ENCODE peak calls at places on chromosome 7, in seven cellular contexts. K is stimulated activated naive CD8-positive, alpha-beta T cell treated with anti-CD3 and anti-CD28 coated beads, Interleukin-15, Interleukin-2, amounts not matched to agents 100 U/mL and 50 U/mL, for 24 hours; D is Calu3; T is CD4-positive, CD25-positive, alpha-beta regulatory T cell; E is effector memory CD8-positive, alpha-beta T cell; P is SW480; W is transverse colon. G is an unnamed sample.

GRCh38 chr7:26329520-26330269 is 38.0 kb downstream of the SNX10 start:
- DNase-seq in K (no peak), D (no peak), T (no peak), E (no peak), P (no peak), W (peak; percentile 33), G (no peak)

GRCh38 chr7:101172005-101172853 is 6.9 kb upstream of the VGF start:
- DNase-seq in K (no peak), D (no peak), T (no peak), E (no peak), P (peak; percentile 67), W (no peak), G (no peak)

GRCh38 chr7:99473315-99473596 is 566 bp downstream of the ZNF789 start:
- DNase-seq in K (no peak), D (no peak), T (peak; percentile 52), E (no peak), P (peak; percentile 70), W (peak; percentile 26), G (no peak)

GRCh38 chr7:11760372-11760771 is 71.6 kb downstream of the THSD7A start:
- DNase-seq in K (no peak), D (no peak), T (no peak), E (no peak), P (no peak), W (no peak), G (no peak)

GRCh38 chr7:832292-832967 is at the start of gene SUN1:
- DNase-seq in K (peak; percentile 63), D (peak; percentile 82), T (peak; percentile 79), E (peak; percentile 46), P (peak; percentile 99), W (no peak), G (peak; percentile 69)

GRCh38 chr7:127252736-127253288 is at the start of gene GRM8:
- DNase-seq in K (peak; percentile 27), D (peak; percentile 49), T (peak; percentile 13), E (no peak), P (peak; percentile 65), W (peak; percentile 47), G (no peak)

GRCh38 chr7:81094952-81095351 is 176.1 kb upstream of the SEMA3C start:
- DNase-seq in K (no peak), D (no peak), T (no peak), E (no peak), P (no peak), W (no peak), G (no peak)

GRCh38 chr7:69205576-69205975 is 392.7 kb upstream of the AUTS2 start:
- DNase-seq in K (no peak), D (no peak), T (no peak), E (no peak), P (no peak), W (no peak), G (no peak)

GRCh38 chr7:43764039-43764789 is 5.7 kb downstream of the BLVRA start:
- DNase-seq in K (peak; percentile 62), D (peak; percentile 46), T (peak; percentile 21), E (no peak), P (peak; percentile 75), W (peak; percentile 52), G (no peak)

GRCh38 chr7:53050433-53050832 is 15.0 kb downstream of the POM121L12 start:
- DNase-seq in K (no peak), D (no peak), T (no peak), E (no peak), P (no peak), W (no peak), G (no peak)

GRCh38 chr7:29479606-29480200 is 83.9 kb upstream of the PRR15 start:
- DNase-seq in K (no peak), D (no peak), T (no peak), E (no peak), P (no peak), W (peak; percentile 35), G (no peak)

GRCh38 chr7:116554436-116554835 is 29.6 kb downstream of the CAV1 start:
- DNase-seq in K (no peak), D (no peak), T (no peak), E (no peak), P (no peak), W (no peak), G (no peak)

GRCh38 chr7:32390210-32390609 is 100.0 kb downstream of the LSM5 start:
- DNase-seq in K (no peak), D (no peak), T (no peak), E (no peak), P (no peak), W (no peak), G (no peak)

GRCh38 chr7:24388212-24388611 is 104.2 kb downstream of the NPY start:
- DNase-seq in K (no peak), D (no peak), T (no peak), E (no peak), P (no peak), W (no peak), G (no peak)

GRCh38 chr7:6436385-6436685 is 11.4 kb downstream of the DAGLB start:
- DNase-seq in K (peak; percentile 57), D (no peak), T (peak; percentile 43), E (no peak), P (no peak), W (no peak), G (peak; percentile 58)

GRCh38 chr7:33334349-33334748 is 205.0 kb downstream of the BBS9 start:
- DNase-seq in K (no peak), D (peak; percentile 28), T (peak; percentile 7), E (no peak), P (peak; percentile 47), W (no peak), G (no peak)

GRCh38 chr7:159035571-159036073 is 109.0 kb downstream of the VIPR2 start:
- DNase-seq in K (no peak), D (no peak), T (no peak), E (no peak), P (no peak), W (no peak), G (no peak)

GRCh38 chr7:7970620-7971307 is 2.2 kb downstream of the GLCCI1 start:
- DNase-seq in K (no peak), D (no peak), T (peak; percentile 47), E (no peak), P (peak; percentile 18), W (no peak), G (peak; percentile 27)

GRCh38 chr7:66894463-66895080 is 26.5 kb upstream of the TMEM248 start:
- DNase-seq in K (no peak), D (no peak), T (peak; percentile 23), E (no peak), P (no peak), W (no peak), G (no peak)

GRCh38 chr7:155754165-155754564 is 58.1 kb downstream of the SHH start:
- DNase-seq in K (no peak), D (no peak), T (no peak), E (no peak), P (no peak), W (no peak), G (no peak)

GRCh38 chr7:48839108-48839507 is 85.2 kb upstream of the CDC14C start:
- DNase-seq in K (no peak), D (no peak), T (no peak), E (no peak), P (peak; percentile 17), W (no peak), G (no peak)

GRCh38 chr7:102181517-102181916 is 105.2 kb upstream of the SH2B2 start:
- DNase-seq in K (no peak), D (no peak), T (no peak), E (no peak), P (no peak), W (no peak), G (no peak)

GRCh38 chr7:50092579-50093411 is at the start of gene ZPBP:
- DNase-seq in K (peak; percentile 75), D (peak; percentile 38), T (peak; percentile 76), E (peak; percentile 53), P (peak; percentile 58), W (no peak), G (peak; percentile 71)

GRCh38 chr7:75645570-75645969 is 93.2 kb downstream of the HIP1 start:
- DNase-seq in K (no peak), D (no peak), T (no peak), E (no peak), P (no peak), W (no peak), G (no peak)

GRCh38 chr7:157224627-157225026 is 85.9 kb downstream of the UBE3C start:
- DNase-seq in K (no peak), D (no peak), T (no peak), E (no peak), P (peak; percentile 34), W (no peak), G (no peak)

GRCh38 chr7:127751723-127752448 is 99.9 kb downstream of the SND1 start:
- DNase-seq in K (no peak), D (no peak), T (no peak), E (no peak), P (no peak), W (no peak), G (no peak)

GRCh38 chr7:148911626-148912025 is 27.5 kb upstream of the EZH2 start:
- DNase-seq in K (peak; percentile 42), D (peak; percentile 4), T (peak; percentile 32), E (no peak), P (peak; percentile 80), W (no peak), G (no peak)

GRCh38 chr7:151082151-151083070 is 882 bp downstream of the TMUB1 start:
- DNase-seq in K (no peak), D (no peak), T (no peak), E (no peak), P (no peak), W (no peak), G (no peak)